ENCODE peak calls at places on chromosomes 7 and 10, in nine cellular contexts. Z is NCI-H748 treated with DMSO at 0.1 percent for 48 hours; Q is activated CD4-positive, alpha-beta T cell treated with anti-CD3 and anti-CD28 coated beads for 24 hours; I is NCI-H1105 treated with DMSO at 0.1 percent for 48 hours; F is Peyer's patch; C is NCI-H460; X is dermis microvascular lymphatic vessel endothelial cell; A is cardiac muscle cell; N is glomerular endothelial cell. V is an unnamed sample.

GRCh38 chr7:148664319-148664718 is 34.4 kb upstream of the CUL1 start:
- DNase-seq in Z (no peak), Q (no peak), I (no peak), F (no peak), C (no peak), X (no peak), A (peak), N (no peak), V (no peak)

GRCh38 chr7:71286924-71287323 is 155.0 kb downstream of the GALNT17 start:
- DNase-seq in Z (no peak), Q (no peak), I (no peak), F (no peak), C (no peak), X (no peak), A (no peak), N (no peak), V (peak)

GRCh38 chr10:132016514-132016913 is 34.8 kb upstream of the BNIP3 start:
- DNase-seq in Z (no peak), Q (no peak), I (no peak), F (no peak), C (no peak), X (no peak), A (no peak), N (no peak), V (no peak)

GRCh38 chr7:7739718-7740355 is 21.4 kb upstream of the RPA3 start:
- DNase-seq in Z (no peak), Q (no peak), I (peak), F (no peak), C (no peak), X (no peak), A (no peak), N (no peak), V (no peak)

GRCh38 chr7:112272921-112273561 is 66.5 kb downstream of the ZNF277 start:
- DNase-seq in Z (no peak), Q (no peak), I (no peak), F (no peak), C (no peak), X (no peak), A (peak), N (no peak), V (no peak)

GRCh38 chr7:123410273-123410928 is 124.0 kb downstream of the IQUB start:
- DNase-seq in Z (no peak), Q (no peak), I (peak), F (no peak), C (peak), X (no peak), A (peak), N (no peak), V (peak)

GRCh38 chr10:4546931-4547330 is 279.1 kb upstream of the AKR1E2 start:
- DNase-seq in Z (no peak), Q (no peak), I (no peak), F (no peak), C (no peak), X (no peak), A (no peak), N (no peak), V (no peak)

GRCh38 chr7:75776295-75776971 is 4.4 kb upstream of the CCL26 start:
- DNase-seq in Z (no peak), Q (peak), I (no peak), F (no peak), C (no peak), X (peak), A (peak), N (no peak), V (no peak)

GRCh38 chr7:103689262-103689661 is 243.3 kb upstream of the SLC26A5 start:
- DNase-seq in Z (peak), Q (no peak), I (no peak), F (no peak), C (no peak), X (no peak), A (no peak), N (no peak), V (no peak)

GRCh38 chr10:106705576-106706526 is 458.7 kb downstream of the SORCS1 start:
- DNase-seq in Z (peak), Q (peak), I (peak), F (peak), C (peak), X (peak), A (peak), N (peak), V (peak)

GRCh38 chr7:46360811-46361210 is 439.7 kb upstream of the IGFBP3 start:
- DNase-seq in Z (no peak), Q (no peak), I (no peak), F (no peak), C (no peak), X (no peak), A (no peak), N (no peak), V (no peak)

GRCh38 chr10:13105184-13105583 is 5.2 kb downstream of the OPTN start:
- DNase-seq in Z (no peak), Q (no peak), I (no peak), F (no peak), C (no peak), X (no peak), A (no peak), N (no peak), V (peak)

GRCh38 chr7:47480576-47481538 is 101.1 kb downstream of the TNS3 start:
- DNase-seq in Z (no peak), Q (no peak), I (no peak), F (no peak), C (no peak), X (no peak), A (no peak), N (no peak), V (no peak)

GRCh38 chr10:124436191-124436638 is 13.6 kb downstream of the NKX1-2 start:
- DNase-seq in Z (no peak), Q (no peak), I (no peak), F (no peak), C (no peak), X (no peak), A (no peak), N (no peak), V (no peak)

GRCh38 chr10:12510566-12510965 is 161.2 kb downstream of the CAMK1D start:
- DNase-seq in Z (no peak), Q (no peak), I (no peak), F (no peak), C (no peak), X (no peak), A (no peak), N (no peak), V (no peak)

GRCh38 chr7:15199482-15199881 is 296.9 kb upstream of the DGKB start:
- DNase-seq in Z (no peak), Q (no peak), I (peak), F (no peak), C (peak), X (peak), A (peak), N (no peak), V (no peak)